ENCODE peak calls at places on chromosomes 6 and 20, in eight cellular contexts. T is activated CD4-positive, alpha-beta T cell treated with anti-CD3 and anti-CD28 coated beads for 48 hours; R is right cardiac atrium; D is RPMI8226; U is stimulated activated CD4-positive, alpha-beta T cell treated with anti-CD3 and anti-CD28 coated beads, Interleukin-2, amount 100 ng/mL, for 24 hours; A is posterior cingulate gyrus; W is heart left ventricle; J is T-cell. B is an unnamed sample.

GRCh38 chr6:170152989-170153388 is 137.9 kb downstream of the DLL1 start:
- DNase-seq in T (peak), R (no peak), D (peak), U (peak), A (peak), W (peak), J (no peak), B (no peak)

GRCh38 chr6:128807577-128807976 is 75.4 kb upstream of the LAMA2 start:
- DNase-seq in T (no peak), R (no peak), D (no peak), U (no peak), A (no peak), W (no peak), J (no peak), B (no peak)

GRCh38 chr6:85114583-85114939 is 335.3 kb upstream of the NT5E start:
- DNase-seq in T (no peak), R (no peak), D (no peak), U (no peak), A (no peak), W (no peak), J (no peak), B (no peak)

GRCh38 chr6:105135907-105136432 is 43.8 kb downstream of the POPDC3 start:
- DNase-seq in T (no peak), R (no peak), D (no peak), U (no peak), A (no peak), W (no peak), J (no peak), B (no peak)

GRCh38 chr6:169619650-169620049 is 82.2 kb downstream of the WDR27 start:
- DNase-seq in T (no peak), R (no peak), D (no peak), U (no peak), A (no peak), W (no peak), J (no peak), B (no peak)

GRCh38 chr6:106194949-106195919 is 109.1 kb downstream of the PRDM1 start:
- DNase-seq in T (no peak), R (no peak), D (no peak), U (no peak), A (no peak), W (no peak), J (peak), B (no peak)

GRCh38 chr20:3109350-3110302 is 25.1 kb upstream of the AVP start:
- DNase-seq in T (no peak), R (no peak), D (no peak), U (no peak), A (peak), W (no peak), J (no peak), B (no peak)

GRCh38 chr6:30071081-30071818 is 4.3 kb downstream of the PPP1R11 start:
- DNase-seq in T (no peak), R (no peak), D (no peak), U (peak), A (no peak), W (peak), J (peak), B (no peak)

GRCh38 chr20:10524034-10524476 is 89.0 kb downstream of the SLX4IP start:
- DNase-seq in T (no peak), R (peak), D (no peak), U (no peak), A (no peak), W (peak), J (no peak), B (no peak)

GRCh38 chr20:34343458-34344255 is 19.4 kb upstream of the ITCH start:
- DNase-seq in T (no peak), R (no peak), D (no peak), U (no peak), A (no peak), W (no peak), J (no peak), B (no peak)

GRCh38 chr6:1786455-1787108 is 176.9 kb downstream of the FOXC1 start:
- DNase-seq in T (peak), R (no peak), D (no peak), U (peak), A (no peak), W (no peak), J (no peak), B (no peak)

GRCh38 chr20:30812739-30813411 is 444.6 kb upstream of the DEFB115 start:
- DNase-seq in T (no peak), R (no peak), D (no peak), U (no peak), A (no peak), W (no peak), J (no peak), B (no peak)

GRCh38 chr6:72952808-72953630 is 272.3 kb downstream of the KHDC1L start:
- DNase-seq in T (no peak), R (no peak), D (no peak), U (no peak), A (no peak), W (no peak), J (no peak), B (no peak)

GRCh38 chr20:137668-138131 is 4.7 kb upstream of the DEFB126 start:
- DNase-seq in T (peak), R (no peak), D (peak), U (peak), A (no peak), W (no peak), J (no peak), B (no peak)

GRCh38 chr20:64233725-64234124 is 21.8 kb upstream of the PCMTD2 start:
- DNase-seq in T (no peak), R (peak), D (no peak), U (no peak), A (peak), W (peak), J (no peak), B (no peak)

B was measured in caudate nucleus.